ENCODE peak calls at places on chromosomes 2 and 18, in eight cellular contexts. F, S, Q, U, B, L, G and D are unnamed samples.

GRCh38 chr2:232611061-232611460 is 22.3 kb upstream of the EFHD1 start:
- DNase-seq in F (no peak), S (no peak), Q (no peak), U (no peak), B (no peak), L (no peak), G (no peak), D (no peak)

GRCh38 chr2:206993964-206994363 is 54.6 kb downstream of the CPO start:
- DNase-seq in F (no peak), S (no peak), Q (no peak), U (no peak), B (no peak), L (no peak), G (no peak), D (no peak)

GRCh38 chr2:120262761-120263428 is 10.2 kb downstream of the RALB start:
- DNase-seq in F (no peak), S (no peak), Q (no peak), U (no peak), B (no peak), L (peak; percentile 40), G (no peak), D (no peak)

GRCh38 chr18:25735447-25735846 is 355.0 kb downstream of the SS18 start:
- DNase-seq in F (no peak), S (no peak), Q (no peak), U (no peak), B (no peak), L (no peak), G (no peak), D (no peak)

GRCh38 chr2:31227110-31227509 is 6.8 kb upstream of the EHD3 start:
- DNase-seq in F (no peak), S (no peak), Q (no peak), U (no peak), B (no peak), L (no peak), G (no peak), D (no peak)

GRCh38 chr2:2655451-2655850 is 324.4 kb upstream of the MYT1L start:
- DNase-seq in F (no peak), S (no peak), Q (no peak), U (no peak), B (no peak), L (no peak), G (no peak), D (no peak)

GRCh38 chr2:222159221-222159620 is 139.6 kb downstream of the PAX3 start:
- DNase-seq in F (no peak), S (no peak), Q (no peak), U (no peak), B (no peak), L (no peak), G (no peak), D (no peak)

GRCh38 chr2:236211281-236211680 is 43.1 kb upstream of the GBX2 start:
- DNase-seq in F (no peak), S (no peak), Q (no peak), U (no peak), B (no peak), L (no peak), G (no peak), D (no peak)

GRCh38 chr2:157901325-157901724 is 25.2 kb upstream of the ACVR1 start:
- DNase-seq in F (no peak), S (no peak), Q (no peak), U (no peak), B (no peak), L (no peak), G (no peak), D (no peak)

GRCh38 chr2:171939754-171940093 is 17.5 kb downstream of the HAT1 start:
- DNase-seq in F (no peak), S (no peak), Q (peak; percentile 20), U (no peak), B (no peak), L (no peak), G (no peak), D (no peak)

GRCh38 chr2:15158117-15158516 is 403.0 kb downstream of the NBAS start:
- DNase-seq in F (no peak), S (no peak), Q (no peak), U (no peak), B (no peak), L (peak; percentile 90), G (no peak), D (no peak)

GRCh38 chr2:216696751-216697560 is 1.6 kb upstream of the IGFBP5 start:
- DNase-seq in F (no peak), S (no peak), Q (no peak), U (no peak), B (peak; percentile 5), L (peak; percentile 36), G (no peak), D (no peak)

GRCh38 chr2:202815548-202816420 is 55.8 kb downstream of the ICA1L start:
- DNase-seq in F (no peak), S (no peak), Q (no peak), U (no peak), B (no peak), L (no peak), G (no peak), D (no peak)